ENCODE peak calls at places on chromosomes 7 and 10, in four cellular contexts. F is GM12878, G is HCT116, S is K562. L is an unnamed sample.
A peak's percentile ranks its signal among the peaks of the same experiment; 100 is the strongest.

GRCh38 chr7:35477609-35478008 is 217.3 kb downstream of the HERPUD2 start:
- DNase-seq in G (no peak), F (no peak), S (no peak), L (no peak)

GRCh38 chr10:100829933-100830727 is 82.6 kb upstream of the SLF2 start:
- DNase-seq in S (no peak), G (no peak), F (no peak), L (no peak)

GRCh38 chr10:111085690-111086353 is 9.0 kb downstream of the ADRA2A start:
- DNase-seq in F (no peak), G (no peak), S (no peak), L (no peak)

GRCh38 chr10:71840177-71840711 is 10.8 kb downstream of the PSAP start:
- DNase-seq in G (no peak), S (no peak), F (no peak), L (peak; percentile 81)

GRCh38 chr7:75931676-75932075 is 16.7 kb downstream of the POR start:
- DNase-seq in G (no peak), S (no peak), F (no peak), L (no peak)

GRCh38 chr7:94258856-94259255 is 135.8 kb upstream of the COL1A2 start:
- DNase-seq in F (no peak), G (no peak), S (no peak), L (no peak)

GRCh38 chr10:83750604-83751003 is 388.7 kb upstream of the GHITM start:
- DNase-seq in G (no peak), F (no peak), S (no peak), L (no peak)

GRCh38 chr7:29647020-29647654 is 83.5 kb downstream of the PRR15 start:
- DNase-seq in S (peak; percentile 22), F (no peak), G (no peak), L (no peak)

GRCh38 chr7:11228515-11228914 is 254.8 kb downstream of the PHF14 start:
- DNase-seq in G (no peak), S (no peak), F (no peak), L (no peak)

GRCh38 chr10:42475168-42476098 is 162.9 kb downstream of the ZNF33B start:
- DNase-seq in G (peak; percentile 85), S (peak; percentile 36), F (no peak), L (peak; percentile 86)

DNA sequence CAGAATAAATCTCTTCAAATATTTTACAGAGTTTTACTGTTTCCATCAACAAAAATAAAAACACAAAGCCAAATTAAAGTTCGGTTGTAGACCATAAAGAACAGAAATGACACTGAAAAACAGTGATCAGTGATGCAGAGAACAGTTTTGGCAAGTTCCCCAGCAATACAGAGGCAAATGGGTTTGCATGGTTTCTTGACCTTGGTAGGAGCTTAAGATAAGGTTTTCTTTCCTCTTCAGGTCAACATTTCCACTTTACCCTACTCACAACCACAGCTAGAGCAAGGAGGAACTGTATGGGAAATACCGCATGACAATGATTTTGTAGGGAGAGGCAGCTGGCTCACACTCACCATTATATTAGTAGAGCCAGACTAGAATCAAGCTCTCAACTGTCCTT is 199.5 kb downstream of the SH2D4B start:
- DNase-seq in S (no peak), F (no peak), G (no peak), L (no peak)
- H2AFZ ChIP-seq in S (peak overlapping the region; percentile 50), F (no peak overlapping the region), G (no peak overlapping the region), L (no peak overlapping the region)

DNA sequence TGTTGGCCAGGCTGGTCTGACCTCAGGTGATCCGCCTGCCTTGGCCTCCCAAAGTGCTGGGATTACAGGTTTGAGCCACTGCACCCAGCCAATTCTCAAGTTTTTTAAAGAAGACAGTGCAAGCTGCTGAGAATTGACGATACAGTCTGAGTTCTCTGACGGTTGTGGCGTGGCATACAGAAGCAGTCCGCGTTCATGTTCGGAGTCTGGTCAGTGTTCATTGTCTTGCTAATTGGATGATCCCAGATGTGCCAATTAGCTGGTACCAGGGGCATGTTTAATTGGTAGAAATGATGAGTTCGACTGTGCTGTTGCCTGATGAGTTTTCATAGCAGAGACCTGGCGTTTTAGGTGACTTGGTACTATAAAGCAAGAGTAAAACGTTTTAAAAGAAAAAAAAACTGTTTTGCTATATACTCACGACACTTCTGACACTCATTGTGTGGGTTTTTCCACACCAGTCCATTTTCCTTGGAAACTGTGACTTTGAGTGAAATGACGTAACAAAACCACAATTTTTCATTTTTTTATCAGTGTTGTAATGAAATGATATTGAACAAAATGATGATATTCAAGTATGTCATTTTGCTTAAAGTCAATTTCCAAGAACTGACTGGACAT is 32.3 kb downstream of the CAMK1D start:
- DNase-seq in G (no peak), S (no peak), F (no peak), L (peak; percentile 53)
- TF ChIP-seq JUND in G (no peak), S (no peak), F (no peak), L (no peak)

GRCh38 chr10:12484945-12485805 is 135.8 kb downstream of the CAMK1D start:
- DNase-seq in G (no peak), F (peak; percentile 76), S (no peak), L (no peak)
- H2AFZ ChIP-seq in G (no peak overlapping the region), F (peak overlapping the region; percentile 48), S (peak overlapping the region; percentile 38), L (no peak overlapping the region)

GRCh38 chr7:127705461-127705959 is 53.5 kb downstream of the SND1 start:
- DNase-seq in F (no peak), G (no peak), S (no peak), L (no peak)

GRCh38 chr7:127704211-127704610 is 52.2 kb downstream of the SND1 start:
- DNase-seq in G (no peak), F (no peak), S (no peak), L (no peak)

GRCh38 chr7:127708201-127708600 is 56.2 kb downstream of the SND1 start:
- DNase-seq in S (no peak), G (no peak), F (no peak), L (no peak)

GRCh38 chr7:127708788-127709187 is 56.8 kb downstream of the SND1 start:
- DNase-seq in S (peak; percentile 69), F (peak; percentile 34), G (peak; percentile 54), L (peak; percentile 61)

GRCh38 chr7:127706766-127707165 is 54.8 kb downstream of the SND1 start:
- DNase-seq in F (no peak), S (no peak), G (no peak), L (no peak)
- TF ChIP-seq JUND in F (no peak), S (no peak), G (no peak), L (no peak)

GRCh38 chr10:43701295-43701694 is 52.6 kb upstream of the ZNF32 start:
- DNase-seq in S (no peak), F (no peak), G (no peak), L (no peak)

GRCh38 chr10:43702213-43702935 is 53.7 kb upstream of the ZNF32 start:
- DNase-seq in G (no peak), S (no peak), F (no peak), L (no peak)

GRCh38 chr10:43706166-43706565 is 57.5 kb upstream of the ZNF32 start:
- DNase-seq in F (no peak), S (no peak), G (no peak), L (no peak)

GRCh38 chr10:43702936-43703281 is 54.2 kb upstream of the ZNF32 start:
- DNase-seq in G (no peak), S (no peak), F (no peak), L (no peak)

DNA sequence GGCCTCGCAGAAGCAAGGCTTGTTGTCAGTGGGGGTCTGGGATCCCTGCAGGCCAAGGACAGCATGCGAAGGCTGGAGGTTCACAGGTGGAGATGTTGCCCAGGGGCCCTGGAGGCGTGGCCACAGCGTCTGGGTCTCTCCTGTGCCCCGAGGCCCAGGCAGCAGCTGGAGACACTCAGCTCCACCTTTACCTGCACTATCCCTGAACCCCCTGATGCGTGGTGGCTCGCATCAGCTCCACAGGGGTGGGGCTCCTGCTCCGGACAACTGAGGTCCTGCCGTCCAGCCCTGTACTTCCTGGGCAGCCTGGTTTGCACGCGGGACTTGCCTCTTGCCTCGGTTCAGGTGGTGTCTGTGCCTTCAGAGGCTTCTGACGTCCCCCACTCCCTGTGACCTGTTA is 54.6 kb upstream of the ZNF32 start:
- DNase-seq in G (no peak), S (no peak), F (no peak), L (no peak)
- H2AFZ ChIP-seq in G (no peak overlapping the region), S (no peak overlapping the region), F (no peak overlapping the region), L (no peak overlapping the region)